ENCODE peak calls at places on chromosomes 1 and 21, in nine cellular contexts. T is mesenchymal stem cell, M is heart left ventricle, G is GM23338, K is ascending aorta, N is neural progenitor cell, E is transverse colon, V is hepatocyte, R is tibial artery. W is an unnamed sample.

GRCh38 chr1:165899461-165899941 is 72.1 kb downstream of the UCK2 start:
- DNase-seq in E (no peak), T (no peak), M (no peak), K (peak; percentile 48), N (no peak), V (no peak), G (no peak), R (peak; percentile 32), W (no peak)

GRCh38 chr1:64624446-64624766 is 120.5 kb upstream of the RAVER2 start:
- DNase-seq in E (no peak), T (peak; percentile 43), K (no peak), M (no peak), G (no peak), N (no peak), R (peak; percentile 25), V (no peak), W (no peak)

GRCh38 chr1:243842978-243843490 is 7.0 kb downstream of the AKT3 start:
- DNase-seq in M (no peak), G (no peak), R (no peak), E (no peak), K (no peak), V (peak; percentile 12), N (no peak), T (peak; percentile 92), W (no peak)

GRCh38 chr1:51044834-51045233 is 57.2 kb upstream of the C1orf185 start:
- DNase-seq in M (no peak), R (no peak), T (no peak), K (no peak), N (no peak), E (no peak), G (no peak), V (no peak), W (no peak)

GRCh38 chr1:57204942-57205787 is 218.7 kb downstream of the DAB1 start:
- DNase-seq in V (no peak), E (no peak), N (peak; percentile 78), T (no peak), K (no peak), M (no peak), R (no peak), G (peak; percentile 83), W (no peak)

GRCh38 chr1:96710708-96711477 is 10.7 kb upstream of the PTBP2 start:
- DNase-seq in M (no peak), R (no peak), G (no peak), K (no peak), N (no peak), V (no peak), T (peak; percentile 27), E (no peak), W (no peak)

GRCh38 chr1:153680120-153680403 is 1.6 kb downstream of the NPR1 start:
- DNase-seq in E (no peak), V (no peak), N (no peak), R (no peak), M (no peak), T (no peak), G (peak; percentile 67), K (no peak), W (no peak)

GRCh38 chr21:46604329-46604974 is 430 bp downstream of the S100B start:
- DNase-seq in E (no peak), K (no peak), T (no peak), G (no peak), V (no peak), M (no peak), N (no peak), R (no peak), W (no peak)

GRCh38 chr1:200075522-200075921 is 48.0 kb downstream of the NR5A2 start:
- DNase-seq in K (no peak), E (no peak), M (no peak), R (no peak), G (peak; percentile 47), T (peak; percentile 6), V (no peak), N (peak; percentile 6), W (no peak)

GRCh38 chr21:29237110-29238051 is 61.3 kb upstream of the BACH1 start:
- DNase-seq in E (no peak), G (no peak), N (peak; percentile 74), V (no peak), R (peak; percentile 46), T (no peak), K (no peak), M (no peak), W (no peak)

GRCh38 chr1:43234267-43234666 is 35.5 kb upstream of the TMEM125 start:
- DNase-seq in T (no peak), V (no peak), G (no peak), K (no peak), E (no peak), R (no peak), N (no peak), M (no peak), W (no peak)

GRCh38 chr1:150487763-150488115 is 520 bp downstream of the TARS2 start:
- DNase-seq in E (no peak), G (peak; percentile 18), M (no peak), N (peak; percentile 5), K (no peak), R (no peak), T (no peak), V (no peak), W (no peak)

GRCh38 chr1:58441699-58442098 is 104.8 kb downstream of the OMA1 start:
- DNase-seq in K (no peak), E (no peak), M (no peak), G (no peak), R (no peak), N (no peak), T (no peak), V (no peak), W (no peak)

DNA sequence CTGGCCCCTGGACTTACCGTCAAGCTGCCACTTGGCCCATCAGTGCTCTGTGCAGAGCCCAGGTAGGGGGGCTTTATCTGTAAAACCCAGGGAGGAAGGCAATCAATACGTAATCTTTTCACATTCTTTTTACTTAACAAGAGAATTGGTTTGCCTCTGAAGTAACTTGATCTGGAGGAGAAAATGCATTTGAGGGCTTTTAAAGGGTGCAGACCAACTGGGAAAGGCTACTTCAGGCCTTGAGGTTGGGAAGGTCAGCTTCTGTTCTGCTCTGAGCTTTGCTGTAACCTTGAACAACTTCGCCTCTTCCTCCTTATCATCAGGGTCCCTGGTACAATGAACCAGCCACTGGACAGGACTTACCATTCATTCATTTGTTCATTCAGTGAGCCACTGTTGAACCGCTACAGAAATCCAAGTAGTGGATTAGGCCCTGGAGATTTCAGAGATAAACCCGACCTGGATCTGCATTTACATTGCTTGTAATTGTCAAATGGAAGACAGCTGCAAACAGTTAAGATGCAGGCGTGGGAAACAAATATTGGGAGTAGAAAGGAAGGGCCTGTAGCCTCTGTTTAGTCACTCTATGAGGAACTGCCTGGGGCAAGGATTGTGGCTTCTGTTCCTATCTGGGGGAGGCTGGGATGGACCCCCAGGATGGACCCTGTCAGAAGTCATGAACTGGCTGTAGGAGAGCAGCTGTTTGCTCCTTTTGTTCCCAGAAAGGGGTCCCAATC is 90.9 kb downstream of the MAN1C1 start:
- DNase-seq in R (no peak), K (no peak), E (no peak), V (no peak), M (no peak), T (peak; percentile 66), G (peak; percentile 68), N (peak; percentile 50), W (no peak)
- H3K4me1 ChIP-seq in R (peaks cover 10% of the 10 kb centered on the region), K (no peaks in the 10 kb centered on the region), E (peaks cover 37% of the 10 kb centered on the region), V (peaks cover 13% of the 10 kb centered on the region), M (peaks cover 69% of the 10 kb centered on the region), T (peaks cover 2% of the 10 kb centered on the region), G (peaks cover 30% of the 10 kb centered on the region), N (peaks cover 59% of the 10 kb centered on the region), W (peaks cover 22% of the 10 kb centered on the region)

GRCh38 chr1:91707114-91707889 is 178.6 kb downstream of the TGFBR3 start:
- DNase-seq in E (no peak), G (no peak), V (no peak), M (peak; percentile 65), T (no peak), K (no peak), N (no peak), R (no peak), W (no peak)
- H3K27ac ChIP-seq in E (no peak overlapping the region), G (no peak overlapping the region), V (no peak overlapping the region), M (peak overlapping the region; percentile 85), T (no peak overlapping the region), K (no peak overlapping the region), N (no peak overlapping the region), R (no peak overlapping the region), W (no peak overlapping the region)

GRCh38 chr1:118987431-118988185 is 535 bp downstream of the TBX15 start:
- DNase-seq in G (peak; percentile 78), N (peak; percentile 82), T (peak; percentile 14), E (no peak), M (no peak), V (peak; percentile 66), K (no peak), R (peak; percentile 46), W (no peak)

GRCh38 chr1:118986839-118987430 is 1.2 kb downstream of the TBX15 start:
- DNase-seq in V (no peak), G (peak; percentile 44), R (no peak), M (no peak), T (peak; percentile 5), N (no peak), E (no peak), K (no peak), W (no peak)

GRCh38 chr1:118989878-118990378 is 1.8 kb upstream of the TBX15 start:
- DNase-seq in V (no peak), M (no peak), K (no peak), E (no peak), R (peak; percentile 40), N (peak; percentile 56), G (peak; percentile 90), T (no peak), W (no peak)

GRCh38 chr1:118989006-118989736 is 1.0 kb upstream of the TBX15 start:
- DNase-seq in V (no peak), E (no peak), K (no peak), T (peak; percentile 6), M (no peak), R (peak; percentile 60), G (peak; percentile 79), N (peak; percentile 73), W (no peak)

DNA sequence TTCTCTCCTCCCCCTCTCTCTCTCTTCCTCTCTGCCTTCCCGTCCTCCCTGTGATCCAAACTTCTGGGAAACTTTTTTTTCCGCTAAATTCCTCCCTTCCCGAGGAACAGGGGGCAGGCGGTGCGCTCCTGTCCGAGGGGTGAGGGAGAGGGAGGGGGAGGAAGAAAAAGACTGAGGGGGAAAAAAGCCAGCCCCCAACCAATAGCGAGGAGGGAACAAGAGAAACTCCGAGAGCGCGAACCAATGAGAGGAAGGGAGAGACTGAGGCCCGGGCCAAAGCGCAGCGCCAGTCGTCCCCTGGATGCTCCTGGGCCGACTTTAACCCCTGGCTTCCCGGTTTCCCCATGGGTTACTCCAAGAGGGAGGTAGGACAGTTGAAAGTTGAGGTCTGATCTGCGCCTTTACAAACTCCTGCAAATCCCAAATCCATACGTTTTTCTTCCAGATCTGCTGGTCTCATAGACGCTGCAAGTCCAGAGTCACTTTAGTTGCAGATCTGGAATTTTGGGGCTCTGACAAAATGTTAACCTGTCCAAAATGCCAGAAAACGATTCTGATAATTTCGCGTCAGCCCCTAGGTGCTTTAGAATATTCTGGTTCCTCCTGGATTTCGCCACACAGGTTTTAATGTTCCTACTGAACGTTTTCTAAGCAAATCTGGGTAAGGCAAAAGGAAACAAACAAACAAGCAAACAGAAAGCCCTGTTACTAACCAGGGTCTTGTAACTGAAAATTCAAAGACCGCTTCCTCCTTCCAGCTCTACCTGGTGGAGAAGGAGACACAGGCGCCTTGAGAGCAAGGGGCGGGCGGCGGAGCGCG is at the start of gene TBX15:
- DNase-seq in T (peak; percentile 2), N (peak; percentile 74), R (peak; percentile 81), M (no peak), V (no peak), E (no peak), G (peak; percentile 92), K (no peak), W (no peak)
- H3K4me3 ChIP-seq in T (peak within 1 kb of the TSS; percentile 86), N (peak within 1 kb of the TSS; percentile 47), R (peak within 1 kb of the TSS; percentile 71), M (peak within 1 kb of the TSS; percentile 59), V (peak within 1 kb of the TSS; percentile 24), E (peak within 1 kb of the TSS; percentile 7), G (peak within 1 kb of the TSS; percentile 59), K (peak within 1 kb of the TSS; percentile 68), W (peak within 1 kb of the TSS; percentile 72)

GRCh38 chr1:8136766-8137165 is 110.7 kb upstream of the ERRFI1 start:
- DNase-seq in R (no peak), K (no peak), G (no peak), V (no peak), N (no peak), E (no peak), M (no peak), T (peak; percentile 58), W (no peak)
- H3K4me1 ChIP-seq in R (peaks cover 45% of the 10 kb centered on the region), K (peaks cover 37% of the 10 kb centered on the region), G (peaks cover 9% of the 10 kb centered on the region), V (peaks cover 26% of the 10 kb centered on the region), N (no peaks in the 10 kb centered on the region), E (peaks cover 27% of the 10 kb centered on the region), M (peaks cover 35% of the 10 kb centered on the region), T (peaks cover 22% of the 10 kb centered on the region), W (peaks cover 66% of the 10 kb centered on the region)

W was measured in thoracic aorta.